ENCODE peak calls at places on chromosomes 11 and 22, in five cellular contexts. F is endodermal cell, X is tibial nerve, A is adrenal gland, K is suprapubic skin. Z is an unnamed sample. For H3K4me1, the result is how much of the 10 kb centered on the place peaks cover.

GRCh38 chr22:49240016-49240380 is 587.7 kb downstream of the BRD1 start:
- DNase-seq in X (no peak), F (no peak), K (no peak), A (no peak), Z (no peak)

GRCh38 chr22:24521791-24522245 is 26.7 kb downstream of the UPB1 start:
- DNase-seq in A (peak), X (no peak), K (no peak), F (peak), Z (peak)

GRCh38 chr11:82854242-82854641 is 46.0 kb downstream of the PRCP start:
- DNase-seq in F (no peak), X (no peak), A (no peak), K (no peak), Z (no peak)

GRCh38 chr11:69834251-69834650 is 15.0 kb upstream of the FGF3 start:
- DNase-seq in K (peak), A (no peak), F (peak), X (no peak), Z (no peak)

GRCh38 chr22:17117890-17118289 is 3.3 kb downstream of the TMEM121B start:
- DNase-seq in K (no peak), A (no peak), X (no peak), F (no peak), Z (no peak)

GRCh38 chr22:38205261-38206128 is 3.7 kb downstream of the MAFF start:
- DNase-seq in X (peak), F (no peak), K (no peak), A (peak), Z (no peak)

GRCh38 chr11:61162092-61162935 is 1.1 kb upstream of the VPS37C start:
- DNase-seq in F (peak), A (no peak), X (no peak), K (no peak), Z (no peak)

GRCh38 chr22:36366291-36366708 is 21.5 kb downstream of the MYH9 start:
- DNase-seq in A (no peak), X (no peak), F (peak), K (no peak), Z (no peak)

GRCh38 chr22:36443198-36443770 is 38.2 kb downstream of the TXN2 start:
- DNase-seq in F (peak), K (no peak), X (no peak), A (no peak), Z (no peak)

GRCh38 chr11:116328410-116328809 is 444.4 kb downstream of the BUD13 start:
- DNase-seq in X (no peak), A (no peak), F (no peak), K (no peak), Z (no peak)

GRCh38 chr11:31477528-31478255 is 31.7 kb downstream of the IMMP1L start:
- DNase-seq in X (no peak), K (no peak), A (no peak), F (no peak), Z (no peak)

GRCh38 chr11:22624742-22625447 is 728 bp downstream of the FANCF start:
- DNase-seq in X (no peak), K (no peak), F (peak), A (peak), Z (peak)

GRCh38 chr22:37053310-37054077 is 2.0 kb downstream of the KCTD17 start:
- DNase-seq in F (no peak), A (no peak), K (no peak), X (no peak), Z (no peak)

GRCh38 chr11:75475767-75476650 is 43.0 kb upstream of the KLHL35 start:
- DNase-seq in F (no peak), X (peak), A (peak), K (no peak), Z (peak)
- H3K4me3 ChIP-seq in F (no peak), X (no peak), A (no peak), K (no peak), Z (peak)

GRCh38 chr11:71449596-71449995 is 1.4 kb upstream of the DHCR7 start:
- DNase-seq in A (no peak), X (no peak), F (peak), K (no peak), Z (no peak)
- H3K4me1 ChIP-seq in A (half or more), X (under half), F (under half), K (half or more), Z (under half)

DNA sequence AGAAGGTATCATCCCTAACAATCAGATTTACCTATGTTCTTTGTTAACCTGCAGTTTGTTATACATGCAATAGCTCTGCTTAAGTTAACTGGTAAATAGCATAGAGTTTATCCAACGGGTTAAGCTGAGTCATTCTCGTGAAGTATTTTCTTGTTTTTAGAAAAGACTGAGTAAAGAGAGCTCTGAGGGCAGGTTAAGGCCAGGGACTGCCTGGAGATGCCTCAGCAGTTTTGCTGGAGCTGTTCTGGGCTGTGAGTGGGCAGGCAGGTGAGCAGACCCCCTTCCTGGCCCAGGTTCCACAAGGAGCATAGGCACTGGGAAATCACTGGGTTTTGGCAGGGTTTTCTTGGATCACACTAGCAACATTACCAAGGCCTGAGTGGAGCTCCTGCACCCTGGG is 27.0 kb downstream of the IRAG1 start:
- DNase-seq in K (no peak), F (no peak), X (no peak), A (no peak), Z (no peak)
- H3K27ac ChIP-seq in K (no peak), F (no peak), X (peak), A (peak), Z (no peak)

GRCh38 chr22:21032037-21032842 is at the start of gene SLC7A4:
- DNase-seq in F (peak), A (no peak), X (no peak), K (no peak), Z (no peak)

GRCh38 chr22:21030032-21030431 is 2.3 kb downstream of the SLC7A4 start:
- DNase-seq in A (no peak), K (no peak), X (no peak), F (no peak), Z (no peak)

GRCh38 chr22:21032843-21033688 is 705 bp upstream of the SLC7A4 start:
- DNase-seq in K (no peak), F (no peak), X (no peak), A (no peak), Z (no peak)

GRCh38 chr22:21030621-21031544 is 1.5 kb downstream of the SLC7A4 start:
- DNase-seq in K (no peak), F (no peak), A (no peak), X (no peak), Z (no peak)

GRCh38 chr22:21031545-21032036 is 770 bp downstream of the SLC7A4 start:
- DNase-seq in A (no peak), X (no peak), F (no peak), K (no peak), Z (no peak)
- H3K4me3 ChIP-seq in A (no peak), X (peak), F (no peak), K (peak), Z (peak)

GRCh38 chr22:22789922-22790845 is 97.4 kb upstream of the IGLL5 start:
- DNase-seq in A (no peak), K (no peak), F (no peak), X (no peak), Z (no peak)
- H3K4me1 ChIP-seq in A (under half), K (under half), F (under half), X (under half), Z (under half)

DNA sequence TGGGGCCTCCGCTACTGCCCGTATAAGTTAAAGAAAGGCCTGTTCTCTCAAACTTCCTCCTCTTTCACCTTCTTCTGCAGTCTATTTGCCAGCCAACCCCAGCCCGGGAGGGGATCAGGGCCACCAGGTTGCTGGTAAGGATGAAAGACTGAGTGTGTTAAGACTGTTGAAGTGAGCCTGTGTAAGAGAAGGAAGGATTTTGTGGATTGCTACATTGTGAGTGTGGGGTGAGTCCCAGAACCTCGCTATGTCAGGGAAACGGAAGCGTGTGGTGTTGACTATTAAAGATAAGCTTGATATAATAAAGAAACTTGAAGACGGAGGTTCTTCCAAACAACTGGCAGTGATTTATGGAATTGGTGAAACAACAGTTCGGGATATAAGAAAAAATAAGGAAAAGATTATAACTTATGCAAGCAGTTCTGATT is 604 bp downstream of the JRKL start:
- DNase-seq in K (no peak), F (no peak), A (no peak), X (no peak), Z (no peak)
- H3K27ac ChIP-seq in K (peak), F (peak), A (peak), X (peak), Z (peak)